ENCODE peak calls at places on chromosome 2, in ten cellular contexts. R is GM12891; B is neural crest cell; H is body of pancreas; Y is activated T-cell treated with anti-CD3 and anti-CD28 coated beads, Interleukin-2, amount 50 U/mL, for 72 hours; M is midbrain; V is amygdala; D is GM23338; X is tibial artery; N is non-pigmented ciliary epithelial cell. J is an unnamed sample.
A peak's percentile ranks its signal among the peaks of the same experiment; 100 is the strongest.

GRCh38 chr2:9288681-9289338 is 82.2 kb downstream of the ASAP2 start:
- DNase-seq in R (no peak), B (no peak), H (no peak), Y (no peak), M (no peak), V (no peak), D (peak; percentile 67), X (no peak), N (no peak), J (no peak)

GRCh38 chr2:106863387-106863786 is 22.6 kb downstream of the ST6GAL2 start:
- DNase-seq in R (no peak), B (no peak), H (no peak), Y (no peak), M (no peak), V (no peak), D (peak; percentile 65), X (no peak), N (no peak), J (no peak)

GRCh38 chr2:202172439-202173191 is 65.8 kb downstream of the SUMO1 start:
- DNase-seq in R (no peak), B (no peak), H (peak; percentile 7), Y (peak; percentile 46), M (no peak), V (no peak), D (no peak), X (no peak), N (no peak), J (no peak)

GRCh38 chr2:237217995-237218621 is 132.4 kb downstream of the COPS8 start:
- DNase-seq in R (no peak), B (no peak), H (peak; percentile 19), Y (no peak), M (no peak), V (no peak), D (peak; percentile 54), X (no peak), N (no peak), J (no peak)

GRCh38 chr2:68796306-68796905 is 61.8 kb downstream of the ARHGAP25 start:
- DNase-seq in R (no peak), B (no peak), H (no peak), Y (peak; percentile 27), M (no peak), V (no peak), D (no peak), X (no peak), N (no peak), J (no peak)

GRCh38 chr2:57842531-57842930 is 204.1 kb upstream of the VRK2 start:
- DNase-seq in R (no peak), B (no peak), H (no peak), Y (no peak), M (no peak), V (no peak), D (no peak), X (no peak), N (no peak), J (peak; percentile 2)

GRCh38 chr2:200788129-200788718 is 23.5 kb upstream of the BZW1 start:
- DNase-seq in R (no peak), B (no peak), H (no peak), Y (no peak), M (no peak), V (no peak), D (no peak), X (no peak), N (peak; percentile 63), J (no peak)

GRCh38 chr2:36354816-36355156 is 792 bp upstream of the CRIM1 start:
- DNase-seq in R (no peak), B (no peak), H (no peak), Y (no peak), M (no peak), V (no peak), D (no peak), X (no peak), N (no peak), J (no peak)

GRCh38 chr2:133633851-133634250 is 65.6 kb upstream of the NCKAP5 start:
- DNase-seq in R (no peak), B (no peak), H (no peak), Y (no peak), M (no peak), V (no peak), D (no peak), X (no peak), N (peak; percentile 72), J (no peak)

GRCh38 chr2:24919977-24920812 is at the start of gene ADCY3:
- DNase-seq in R (peak; percentile 84), B (peak; percentile 40), H (peak; percentile 30), Y (peak; percentile 77), M (peak; percentile 77), V (peak; percentile 37), D (peak; percentile 87), X (no peak), N (no peak), J (no peak)

GRCh38 chr2:38108907-38109731 is 33.2 kb upstream of the CYP1B1 start:
- DNase-seq in R (no peak), B (no peak), H (no peak), Y (no peak), M (no peak), V (no peak), D (no peak), X (no peak), N (no peak), J (no peak)

GRCh38 chr2:27717070-27717453 is 53.4 kb downstream of the SLC4A1AP start:
- DNase-seq in R (no peak), B (no peak), H (no peak), Y (no peak), M (no peak), V (no peak), D (peak; percentile 19), X (no peak), N (no peak), J (peak; percentile 85)

GRCh38 chr2:134258684-134259408 is 5.0 kb downstream of the MGAT5 start:
- DNase-seq in R (no peak), B (no peak), H (no peak), Y (peak; percentile 59), M (peak; percentile 78), V (peak; percentile 56), D (no peak), X (no peak), N (no peak), J (no peak)

GRCh38 chr2:148590613-148591012 is 53.9 kb upstream of the EPC2 start:
- DNase-seq in R (no peak), B (no peak), H (no peak), Y (no peak), M (no peak), V (no peak), D (no peak), X (no peak), N (no peak), J (no peak)

GRCh38 chr2:80074321-80074720 is 230.2 kb downstream of the LRRTM1 start:
- DNase-seq in R (no peak), B (no peak), H (no peak), Y (no peak), M (no peak), V (no peak), D (no peak), X (no peak), N (no peak), J (no peak)

GRCh38 chr2:15206419-15206818 is 354.7 kb downstream of the NBAS start:
- DNase-seq in R (no peak), B (no peak), H (no peak), Y (no peak), M (no peak), V (no peak), D (no peak), X (no peak), N (no peak), J (no peak)

GRCh38 chr2:222375798-222376197 is 48.5 kb upstream of the SGPP2 start:
- DNase-seq in R (no peak), B (no peak), H (no peak), Y (no peak), M (no peak), V (no peak), D (no peak), X (no peak), N (no peak), J (no peak)

GRCh38 chr2:18154259-18154658 is 275.8 kb downstream of the KCNS3 start:
- DNase-seq in R (no peak), B (no peak), H (no peak), Y (no peak), M (no peak), V (no peak), D (no peak), X (no peak), N (no peak), J (no peak)

GRCh38 chr2:2950403-2950952 is 427.1 kb downstream of the EIPR1 start:
- DNase-seq in R (no peak), B (no peak), H (no peak), Y (no peak), M (no peak), V (no peak), D (no peak), X (no peak), N (no peak), J (no peak)

GRCh38 chr2:81542119-81542518 is 1237.6 kb upstream of the LRRTM1 start:
- DNase-seq in R (no peak), B (no peak), H (no peak), Y (no peak), M (no peak), V (no peak), D (no peak), X (no peak), N (no peak), J (no peak)

GRCh38 chr2:215553946-215554345 is 118.1 kb upstream of the FN1 start:
- DNase-seq in R (no peak), B (no peak), H (no peak), Y (no peak), M (no peak), V (no peak), D (peak; percentile 25), X (no peak), N (no peak), J (no peak)

GRCh38 chr2:8847400-8847799 is 10.0 kb upstream of the KIDINS220 start:
- DNase-seq in R (no peak), B (no peak), H (no peak), Y (no peak), M (no peak), V (no peak), D (no peak), X (no peak), N (no peak), J (no peak)

GRCh38 chr2:84855730-84856129 is 25.2 kb downstream of the TRABD2A start:
- DNase-seq in R (no peak), B (no peak), H (no peak), Y (no peak), M (no peak), V (no peak), D (peak; percentile 86), X (no peak), N (no peak), J (no peak)

GRCh38 chr2:54941248-54941984 is 108.8 kb downstream of the RTN4 start:
- DNase-seq in R (no peak), B (peak; percentile 24), H (no peak), Y (no peak), M (peak; percentile 37), V (no peak), D (no peak), X (no peak), N (no peak), J (no peak)

GRCh38 chr2:204749319-204749718 is 204.0 kb downstream of the PARD3B start:
- DNase-seq in R (no peak), B (no peak), H (no peak), Y (no peak), M (no peak), V (no peak), D (no peak), X (no peak), N (peak; percentile 30), J (no peak)

GRCh38 chr2:67567866-67568265 is 170.7 kb downstream of the ETAA1 start:
- DNase-seq in R (no peak), B (no peak), H (no peak), Y (no peak), M (no peak), V (no peak), D (no peak), X (no peak), N (no peak), J (no peak)

GRCh38 chr2:48983556-48983955 is 170.8 kb downstream of the FSHR start:
- DNase-seq in R (no peak), B (no peak), H (no peak), Y (no peak), M (no peak), V (no peak), D (no peak), X (no peak), N (no peak), J (no peak)

GRCh38 chr2:240247868-240248820 is 107.7 kb upstream of the OTOS start:
- DNase-seq in R (no peak), B (peak; percentile 1), H (no peak), Y (no peak), M (no peak), V (no peak), D (no peak), X (no peak), N (no peak), J (no peak)

J was measured in HFF-Myc.